ENCODE peak calls at places on chromosome 2, in five cellular contexts. B, N, Z, P and D are unnamed samples.

GRCh38 chr2:166700079-166700478 is 188.2 kb upstream of the XIRP2 start:
- DNase-seq in Z (no peak), P (no peak), N (no peak), B (no peak), D (no peak)

GRCh38 chr2:9703085-9703641 is 72.4 kb upstream of the YWHAQ start:
- DNase-seq in P (no peak), Z (peak), N (no peak), B (peak), D (no peak)

GRCh38 chr2:241776336-241777166 is at the start of gene GAL3ST2:
- DNase-seq in Z (no peak), B (no peak), P (no peak), N (peak), D (no peak)

GRCh38 chr2:26726229-26726628 is 33.7 kb downstream of the KCNK3 start:
- DNase-seq in Z (no peak), P (no peak), N (no peak), B (no peak), D (no peak)

GRCh38 chr2:157761520-157761919 is 114.6 kb downstream of the ACVR1 start:
- DNase-seq in Z (no peak), N (no peak), B (no peak), P (no peak), D (no peak)

GRCh38 chr2:230636684-230637271 is 75.9 kb upstream of the CAB39 start:
- DNase-seq in N (no peak), P (no peak), B (no peak), Z (no peak), D (no peak)

GRCh38 chr2:196259507-196260481 is 88.4 kb upstream of the STK17B start:
- DNase-seq in N (no peak), B (no peak), P (no peak), Z (peak), D (no peak)

GRCh38 chr2:226124548-226125011 is 675.0 kb downstream of the IRS1 start:
- DNase-seq in N (no peak), P (no peak), B (no peak), Z (no peak), D (no peak)

GRCh38 chr2:60602828-60603532 is 49.5 kb upstream of the BCL11A start:
- DNase-seq in P (no peak), N (no peak), B (no peak), Z (no peak), D (no peak)

GRCh38 chr2:19559596-19560240 is 201.3 kb upstream of the OSR1 start:
- DNase-seq in P (no peak), B (no peak), Z (peak), N (no peak), D (no peak)

GRCh38 chr2:139374307-139374850 is 594.2 kb upstream of the NXPH2 start:
- DNase-seq in Z (no peak), B (no peak), N (no peak), P (no peak), D (no peak)

GRCh38 chr2:23482188-23482587 is 97.2 kb downstream of the KLHL29 start:
- DNase-seq in B (no peak), P (no peak), N (no peak), Z (no peak), D (no peak)

GRCh38 chr2:221104391-221104811 is 467.7 kb downstream of the EPHA4 start:
- DNase-seq in P (no peak), B (peak), Z (no peak), N (no peak), D (peak)

GRCh38 chr2:162007447-162008040 is 66.5 kb downstream of the DPP4 start:
- DNase-seq in P (no peak), N (no peak), Z (no peak), B (no peak), D (no peak)

GRCh38 chr2:172813314-172813888 is 77.8 kb downstream of the RAPGEF4 start:
- DNase-seq in B (no peak), Z (no peak), N (no peak), P (no peak), D (no peak)

GRCh38 chr2:228318218-228318617 is 136.7 kb upstream of the SPHKAP start:
- DNase-seq in B (peak), P (no peak), N (no peak), Z (no peak), D (no peak)

GRCh38 chr2:20190862-20191713 is 33.8 kb downstream of the SDC1 start:
- DNase-seq in N (no peak), Z (no peak), P (no peak), B (no peak), D (no peak)

GRCh38 chr2:125227843-125228392 is 1202.8 kb downstream of the CNTNAP5 start:
- DNase-seq in B (no peak), N (no peak), Z (no peak), P (no peak), D (no peak)

GRCh38 chr2:229392214-229392613 is 121.1 kb upstream of the PID1 start:
- DNase-seq in N (no peak), Z (no peak), P (no peak), B (no peak), D (no peak)

GRCh38 chr2:136376798-136377211 is 258.9 kb upstream of the CXCR4 start:
- DNase-seq in P (peak), N (no peak), B (no peak), Z (no peak), D (no peak)

GRCh38 chr2:181678033-181678586 is 2.2 kb downstream of the NEUROD1 start:
- DNase-seq in P (no peak), Z (peak), N (peak), B (peak), D (no peak)

GRCh38 chr2:234595829-234596228 is 98.9 kb upstream of the ARL4C start:
- DNase-seq in Z (no peak), P (no peak), N (no peak), B (no peak), D (no peak)